ENCODE peak calls at places on chromosome 5, in seven cellular contexts. Z is neural progenitor cell, I is endothelial cell of umbilical vein, Q is cardiac muscle cell, P is GM23338, U is A673, W is stomach. D is an unnamed sample.

GRCh38 chr5:34957299-34957698 is 27.9 kb downstream of the DNAJC21 start:
- DNase-seq in Z (no peak), I (no peak), Q (peak; percentile 20), P (peak; percentile 26), U (no peak), W (no peak), D (no peak)

GRCh38 chr5:133049726-133050048 is 2.1 kb upstream of the HSPA4 start:
- DNase-seq in Z (no peak), I (peak; percentile 53), Q (no peak), P (no peak), U (no peak), W (no peak), D (no peak)

GRCh38 chr5:57172466-57172961 is 1.3 kb upstream of the GPBP1 start:
- DNase-seq in Z (peak; percentile 36), I (peak; percentile 61), Q (peak; percentile 45), P (no peak), U (peak; percentile 34), W (no peak), D (no peak)

GRCh38 chr5:74382864-74383618 is 257.5 kb downstream of the ENC1 start:
- DNase-seq in Z (no peak), I (no peak), Q (peak; percentile 89), P (no peak), U (peak; percentile 52), W (no peak), D (no peak)

GRCh38 chr5:81700166-81700565 is 50.7 kb downstream of the SSBP2 start:
- DNase-seq in Z (no peak), I (no peak), Q (no peak), P (no peak), U (no peak), W (no peak), D (no peak)

GRCh38 chr5:173969167-173970049 is 19.6 kb upstream of the C5orf47 start:
- DNase-seq in Z (peak; percentile 36), I (no peak), Q (peak; percentile 54), P (no peak), U (no peak), W (no peak), D (no peak)

GRCh38 chr5:20463206-20463605 is 475.2 kb upstream of the CDH18 start:
- DNase-seq in Z (no peak), I (no peak), Q (no peak), P (no peak), U (no peak), W (no peak), D (no peak)

GRCh38 chr5:131254741-131255140 is 9.1 kb upstream of the CDC42SE2 start:
- DNase-seq in Z (no peak), I (no peak), Q (no peak), P (no peak), U (no peak), W (no peak), D (no peak)

GRCh38 chr5:27242258-27242626 is 203.9 kb upstream of the CDH9 start:
- DNase-seq in Z (no peak), I (no peak), Q (no peak), P (no peak), U (peak; percentile 7), W (no peak), D (no peak)

GRCh38 chr5:123585871-123586270 is 73.9 kb downstream of the CSNK1G3 start:
- DNase-seq in Z (no peak), I (peak; percentile 55), Q (no peak), P (no peak), U (no peak), W (no peak), D (no peak)

GRCh38 chr5:82295959-82296557 is 17.9 kb upstream of the RPS23 start:
- DNase-seq in Z (no peak), I (no peak), Q (no peak), P (no peak), U (no peak), W (no peak), D (no peak)

GRCh38 chr5:92455011-92455410 is 1071.9 kb upstream of the ARRDC3 start:
- DNase-seq in Z (no peak), I (no peak), Q (no peak), P (no peak), U (no peak), W (no peak), D (no peak)

GRCh38 chr5:60382761-60383160 is 317.2 kb downstream of the DEPDC1B start:
- DNase-seq in Z (no peak), I (peak; percentile 31), Q (peak; percentile 52), P (peak; percentile 20), U (peak; percentile 45), W (no peak), D (no peak)

GRCh38 chr5:42242829-42243485 is 180.3 kb upstream of the GHR start:
- DNase-seq in Z (no peak), I (no peak), Q (no peak), P (no peak), U (no peak), W (no peak), D (no peak)

GRCh38 chr5:102678267-102679058 is 76.6 kb upstream of the PAM start:
- DNase-seq in Z (no peak), I (no peak), Q (peak; percentile 19), P (no peak), U (no peak), W (no peak), D (no peak)

GRCh38 chr5:107372723-107373487 is 297.8 kb downstream of the EFNA5 start:
- DNase-seq in Z (no peak), I (peak; percentile 48), Q (peak; percentile 30), P (peak; percentile 19), U (no peak), W (no peak), D (no peak)

GRCh38 chr5:136115183-136115865 is 17.3 kb upstream of the SMAD5 start:
- DNase-seq in Z (no peak), I (no peak), Q (no peak), P (no peak), U (no peak), W (no peak), D (no peak)

DNA sequence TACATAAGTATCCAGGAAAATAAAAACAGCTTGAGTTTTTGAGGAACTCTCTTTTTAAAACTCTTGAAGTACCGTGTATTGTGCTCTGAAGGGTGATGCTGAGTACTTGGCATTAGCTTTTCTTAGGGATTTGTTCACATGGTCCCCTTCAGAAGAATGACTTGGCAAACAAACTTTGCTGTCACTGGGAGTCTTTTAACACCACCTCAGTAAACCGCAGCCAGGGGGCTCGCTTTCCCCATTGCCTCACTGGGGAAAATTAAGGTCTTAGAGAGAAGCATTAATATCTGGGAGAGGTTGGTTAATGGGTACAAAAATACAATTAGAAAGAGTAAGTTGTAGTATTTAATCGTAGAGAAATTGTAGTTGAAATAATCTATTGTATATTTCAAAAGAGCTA is 105.9 kb upstream of the DAP start:
- DNase-seq in Z (peak; percentile 33), I (no peak), Q (no peak), P (peak; percentile 65), U (no peak), W (no peak), D (no peak)
- H3K4me1 ChIP-seq in Z (no peaks in the 10 kb centered on the region), I (no peaks in the 10 kb centered on the region), Q (no peaks in the 10 kb centered on the region), P (no peaks in the 10 kb centered on the region), U (no peaks in the 10 kb centered on the region), W (no peaks in the 10 kb centered on the region), D (no peaks in the 10 kb centered on the region)

DNA sequence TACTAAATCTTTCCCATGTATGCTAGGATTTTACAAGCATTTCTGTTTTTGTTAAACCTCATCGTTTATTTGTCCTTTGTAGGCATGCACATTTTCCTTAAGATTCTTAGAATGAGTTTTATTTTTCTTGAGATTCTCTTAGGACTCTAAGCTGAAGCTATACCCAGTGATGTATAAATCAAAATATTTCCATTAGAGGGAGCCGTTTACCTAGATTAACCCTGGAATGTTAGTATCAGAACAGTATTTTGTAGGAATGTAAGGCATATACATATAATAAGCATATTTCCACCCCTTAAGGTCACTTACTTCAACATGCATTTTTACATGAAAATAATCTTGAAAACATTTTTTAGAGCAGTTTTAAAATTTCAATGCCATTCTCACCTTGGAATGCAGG is 35.2 kb upstream of the FCHO2 start:
- DNase-seq in Z (peak; percentile 8), I (peak; percentile 62), Q (peak; percentile 44), P (peak; percentile 54), U (peak; percentile 35), W (no peak), D (no peak)
- TF ChIP-seq CTCF in Z (peak; percentile 53), I (peak; percentile 5), Q (peak; percentile 21), P (peak; percentile 70), U (peak; percentile 45), W (no peak), D (no peak)

GRCh38 chr5:53041071-53041692 is 52.0 kb downstream of the ITGA2 start:
- DNase-seq in Z (no peak), I (peak; percentile 26), Q (peak; percentile 68), P (no peak), U (no peak), W (no peak), D (no peak)
- H3K4me1 ChIP-seq in Z (no peaks in the 10 kb centered on the region), I (peaks cover 51% of the 10 kb centered on the region), Q (no peaks in the 10 kb centered on the region), P (no peaks in the 10 kb centered on the region), U (peaks cover 4% of the 10 kb centered on the region), W (peaks cover 17% of the 10 kb centered on the region), D (peaks cover 11% of the 10 kb centered on the region)

DNA sequence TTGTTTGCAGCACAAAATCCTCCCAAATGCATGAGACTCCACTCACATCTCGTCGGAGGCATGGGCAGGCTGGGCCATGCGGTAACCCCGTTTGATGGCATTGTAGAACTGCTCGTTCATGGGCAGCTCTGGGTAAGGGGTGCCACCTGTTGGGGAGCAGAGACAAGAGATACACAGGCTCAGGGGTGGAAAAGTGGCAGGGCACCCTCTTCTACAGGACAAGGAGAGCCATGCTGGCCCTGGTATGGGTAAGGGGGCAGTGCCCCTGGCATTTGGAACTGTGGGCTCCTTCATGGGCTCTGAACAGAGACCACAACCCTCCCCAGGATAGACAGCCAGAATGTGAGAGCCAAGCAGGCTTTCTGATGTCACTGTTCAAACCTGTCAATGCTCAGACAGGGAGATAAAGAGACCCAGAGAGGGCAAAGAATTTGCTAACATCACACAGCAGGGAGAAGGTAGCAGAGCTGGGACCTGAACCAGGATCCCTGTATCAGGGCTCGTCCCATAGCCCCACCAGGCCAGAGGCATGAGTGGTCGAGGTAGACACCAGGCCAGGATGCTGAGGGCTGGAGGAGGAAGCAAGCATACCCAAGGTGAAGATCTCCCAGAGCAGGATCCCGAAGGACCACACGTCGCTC is 33.2 kb upstream of the CSF1R start:
- DNase-seq in Z (no peak), I (no peak), Q (no peak), P (no peak), U (no peak), W (no peak), D (no peak)
- TF ChIP-seq CTCF in Z (no peak), I (no peak), Q (no peak), P (no peak), U (no peak), W (no peak), D (no peak)

DNA sequence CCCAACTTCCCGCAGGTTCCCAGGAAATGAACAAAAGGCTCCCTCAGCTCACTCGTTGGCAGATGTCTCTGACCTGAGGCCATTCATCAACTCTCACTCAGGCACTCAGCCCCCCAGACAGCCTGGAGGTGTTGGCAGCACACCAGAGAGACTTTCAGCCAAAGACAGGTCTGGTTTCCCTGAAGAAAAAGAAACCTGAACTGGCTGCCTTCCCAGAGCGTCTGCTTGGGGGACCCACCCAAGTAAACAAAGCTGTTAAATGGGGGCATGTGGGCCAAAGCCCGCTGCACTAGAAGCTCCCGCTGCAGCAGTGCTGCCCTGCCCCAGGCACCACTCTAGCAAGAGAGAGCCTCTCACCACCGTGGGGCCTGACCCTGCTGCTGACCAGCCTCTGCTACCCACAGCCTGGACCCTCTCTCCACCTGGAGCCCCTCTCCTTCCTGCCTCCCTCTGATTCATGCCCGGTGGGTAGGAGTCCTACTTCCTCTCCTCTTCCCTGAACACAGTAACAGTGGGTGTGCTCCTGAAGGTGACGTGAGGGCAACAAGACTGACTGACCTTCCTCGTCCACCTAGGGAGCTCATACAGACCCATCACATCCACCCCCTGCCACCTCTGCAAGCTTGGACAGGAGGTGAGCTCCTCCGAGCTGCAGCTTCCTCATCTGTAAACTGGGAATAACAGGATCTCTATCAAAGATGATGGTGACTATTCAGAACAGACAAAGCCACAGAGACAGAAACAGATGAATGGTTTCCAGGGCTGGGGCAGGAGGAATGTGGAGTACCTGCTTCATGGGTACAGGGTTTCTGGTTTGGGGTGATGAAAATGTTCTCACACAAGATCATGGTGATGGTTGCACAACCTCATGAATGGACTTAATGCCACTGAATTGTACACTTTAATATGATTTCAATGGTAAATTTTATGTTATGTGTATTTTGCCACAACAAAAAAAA is 31.0 kb upstream of the GABRP start:
- DNase-seq in Z (no peak), I (no peak), Q (no peak), P (no peak), U (no peak), W (no peak), D (no peak)
- H3K4me1 ChIP-seq in Z (peaks cover 8% of the 10 kb centered on the region), I (peaks cover 11% of the 10 kb centered on the region), Q (peaks cover 10% of the 10 kb centered on the region), P (peaks cover 8% of the 10 kb centered on the region), U (no peaks in the 10 kb centered on the region), W (peaks cover 29% of the 10 kb centered on the region), D (peaks cover 2% of the 10 kb centered on the region)